ENCODE peak calls at places on chromosomes 11 and 22, in four cellular contexts. K is PC-9, S is thoracic aorta, G is SK-N-SH. L is an unnamed sample.

GRCh38 chr11:109027851-109028250 is 363.0 kb downstream of the DDX10 start:
- DNase-seq in K (no peak), S (no peak), G (no peak), L (no peak)

GRCh38 chr11:131609921-131610320 is 239.5 kb downstream of the NTM start:
- DNase-seq in G (no peak), K (no peak), S (no peak), L (no peak)

GRCh38 chr11:1863352-1864215 is 10.7 kb downstream of the LSP1 start:
- DNase-seq in S (peak; percentile 74), K (peak; percentile 81), G (peak; percentile 86), L (peak; percentile 79)

GRCh38 chr11:13214276-13214865 is 63.2 kb upstream of the BMAL1 start:
- DNase-seq in K (no peak), G (no peak), S (no peak), L (no peak)

GRCh38 chr11:115181480-115181879 is 322.7 kb downstream of the CADM1 start:
- DNase-seq in G (no peak), K (no peak), S (no peak), L (no peak)

GRCh38 chr11:1830500-1831223 is 4.1 kb upstream of the SYT8 start:
- DNase-seq in G (peak; percentile 40), S (no peak), K (peak; percentile 75), L (no peak)

GRCh38 chr11:3947084-3947483 is 91.6 kb downstream of the STIM1 start:
- DNase-seq in G (no peak), S (no peak), K (no peak), L (no peak)

GRCh38 chr11:122360875-122361274 is 244.9 kb upstream of the BLID start:
- DNase-seq in G (no peak), S (no peak), K (no peak), L (peak; percentile 36)

GRCh38 chr11:134364261-134364660 is 32.5 kb downstream of the GLB1L2 start:
- DNase-seq in K (no peak), G (no peak), S (no peak), L (no peak)

GRCh38 chr11:15654397-15654915 is 539.7 kb downstream of the INSC start:
- DNase-seq in G (no peak), S (no peak), K (peak; percentile 33), L (no peak)

GRCh38 chr11:19803506-19803998 is 90.9 kb downstream of the NAV2 start:
- DNase-seq in G (no peak), K (peak; percentile 50), S (no peak), L (peak; percentile 60)

GRCh38 chr11:67044496-67044895 is 12.2 kb upstream of the RHOD start:
- DNase-seq in G (no peak), K (no peak), S (no peak), L (no peak)

GRCh38 chr22:31915499-31916065 is 28.8 kb upstream of the YWHAH start:
- DNase-seq in G (no peak), S (no peak), K (no peak), L (no peak)

GRCh38 chr11:132874638-132875037 is 657.7 kb downstream of the OPCML start:
- DNase-seq in S (no peak), K (no peak), G (no peak), L (peak; percentile 38)

GRCh38 chr11:93089474-93090102 is 108.2 kb downstream of the SLC36A4 start:
- DNase-seq in K (no peak), S (no peak), G (no peak), L (peak; percentile 73)

GRCh38 chr22:48456449-48456848 is 1371.2 kb downstream of the BRD1 start:
- DNase-seq in G (no peak), K (no peak), S (no peak), L (no peak)

GRCh38 chr22:31290494-31291402 is 1.5 kb downstream of the PIK3IP1 start:
- DNase-seq in S (peak; percentile 86), G (peak; percentile 96), K (peak; percentile 93), L (peak; percentile 85)

GRCh38 chr22:24165673-24166072 is 15.6 kb upstream of the SUSD2 start:
- DNase-seq in G (no peak), S (no peak), K (peak; percentile 9), L (peak; percentile 32)

GRCh38 chr22:27682438-27682837 is 119.1 kb downstream of the MN1 start:
- DNase-seq in K (no peak), G (no peak), S (no peak), L (no peak)
- TF ChIP-seq CTCF in K (peak; percentile 46), G (peak; percentile 33), S (no peak), L (peak; percentile 45)

DNA sequence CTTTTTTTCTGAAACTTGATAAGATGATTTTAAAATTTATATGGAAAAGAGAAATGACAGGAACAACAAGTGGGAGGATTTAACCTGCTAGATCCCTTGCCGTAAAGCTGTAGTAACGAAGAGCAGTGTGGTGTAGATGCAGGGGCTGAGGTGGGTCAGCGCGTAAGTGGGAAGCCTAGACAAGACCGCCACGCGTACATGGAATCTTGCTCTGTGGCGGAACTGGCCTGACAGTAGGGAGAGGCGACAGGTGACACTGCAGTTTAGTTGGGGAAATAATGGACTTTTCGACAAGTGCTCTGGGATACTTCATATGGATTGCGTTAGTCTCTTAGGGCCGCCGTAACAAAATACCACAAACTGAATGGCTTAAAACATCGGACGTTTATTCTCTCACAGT is 28.8 kb downstream of the TNRC6B start:
- DNase-seq in K (no peak), S (no peak), G (no peak), L (no peak)
- H3K4me1 ChIP-seq in K (no peaks in the 10 kb centered on the region), S (peaks cover 57% of the 10 kb centered on the region), G (peaks cover 22% of the 10 kb centered on the region), L (no peaks in the 10 kb centered on the region)

GRCh38 chr22:47372596-47373385 is 610.3 kb downstream of the TBC1D22A start:
- DNase-seq in S (no peak), G (no peak), K (no peak), L (no peak)

GRCh38 chr22:47374273-47374771 is 611.9 kb downstream of the TBC1D22A start:
- DNase-seq in K (no peak), S (no peak), G (no peak), L (no peak)

GRCh38 chr22:47374901-47375575 is 612.6 kb downstream of the TBC1D22A start:
- DNase-seq in G (no peak), K (no peak), S (no peak), L (no peak)

GRCh38 chr22:47372111-47372581 is 609.7 kb downstream of the TBC1D22A start:
- DNase-seq in S (no peak), K (no peak), G (no peak), L (no peak)

GRCh38 chr22:47373648-47374272 is 611.3 kb downstream of the TBC1D22A start:
- DNase-seq in G (no peak), K (no peak), S (no peak), L (no peak)
- TF ChIP-seq CTCF in G (no peak), K (no peak), S (no peak), L (no peak)

DNA sequence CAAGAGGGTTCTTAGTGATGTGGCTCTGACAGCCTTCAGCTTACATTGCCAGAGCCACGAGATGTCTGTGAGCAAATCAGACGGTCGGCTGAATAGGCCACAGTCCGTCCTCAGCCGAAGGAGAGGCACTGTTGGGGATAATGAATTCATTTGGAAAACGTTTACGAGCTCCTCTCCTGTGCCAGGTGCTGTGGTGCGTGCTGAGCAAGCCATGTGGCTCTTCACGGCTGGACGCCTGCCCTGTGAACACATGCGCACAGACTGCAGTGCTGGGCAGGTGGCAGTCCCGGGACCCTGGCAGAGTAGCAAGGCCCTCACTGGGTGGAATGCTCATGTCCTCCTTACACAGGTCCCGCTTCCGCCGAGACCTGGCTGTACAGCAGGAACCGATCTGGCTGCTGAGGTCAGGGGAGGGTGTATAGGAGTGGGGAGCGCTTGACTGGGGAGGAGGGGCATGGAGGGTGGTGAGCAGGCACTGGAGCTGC is 6.8 kb downstream of the TBC1D22A start:
- DNase-seq in K (no peak), S (no peak), G (no peak), L (no peak)
- H3K4me1 ChIP-seq in K (peaks cover 11% of the 10 kb centered on the region), S (peaks cover 17% of the 10 kb centered on the region), G (no peaks in the 10 kb centered on the region), L (peaks cover 10% of the 10 kb centered on the region)

DNA sequence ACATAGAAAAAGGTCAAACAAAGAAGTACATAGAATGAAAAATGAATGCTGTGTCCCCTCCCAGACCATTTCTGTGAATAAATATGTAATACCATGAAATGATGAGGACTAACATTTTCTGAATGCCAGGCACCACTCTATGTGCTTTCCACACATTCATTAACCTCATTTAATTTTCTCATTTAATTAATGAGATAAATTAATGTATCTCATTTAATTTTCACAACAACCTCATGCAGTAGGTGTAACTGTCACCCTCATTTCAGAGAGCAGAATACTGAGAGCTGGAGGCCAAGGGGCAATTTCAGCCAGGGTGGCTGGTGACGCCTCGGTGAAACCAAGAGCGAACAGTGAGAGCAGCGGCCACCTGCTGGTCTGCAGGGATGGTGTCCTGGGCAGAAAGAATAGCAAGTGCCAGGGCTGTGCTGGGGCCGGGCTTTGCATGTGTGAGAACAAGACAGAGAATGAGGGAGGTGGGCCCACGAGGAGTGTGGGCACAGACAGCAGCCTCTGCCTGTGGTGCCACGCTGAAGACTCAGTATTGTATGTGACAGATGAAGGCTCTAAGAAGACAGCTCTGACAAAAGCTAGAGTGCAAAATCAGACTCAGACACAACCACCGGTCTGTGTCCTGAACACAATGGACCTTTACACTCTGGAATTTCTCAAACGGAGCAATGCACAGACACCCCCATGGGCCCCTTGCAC is 1.8 kb upstream of the SERPIND1 start:
- DNase-seq in K (no peak), G (no peak), S (no peak), L (no peak)
- TF ChIP-seq CTCF in K (no peak), G (no peak), S (no peak), L (peak; percentile 37)

GRCh38 chr11:9490376-9490775 is 29.6 kb downstream of the ZNF143 start:
- DNase-seq in G (no peak), S (no peak), K (no peak), L (no peak)
- H3K4me1 ChIP-seq in G (no peaks in the 10 kb centered on the region), S (peaks cover 7% of the 10 kb centered on the region), K (no peaks in the 10 kb centered on the region), L (peaks cover 9% of the 10 kb centered on the region)

GRCh38 chr11:129289350-129290040 is 86.2 kb upstream of the BARX2 start:
- DNase-seq in K (no peak), S (no peak), G (no peak), L (no peak)
- TF ChIP-seq CTCF in K (no peak), S (no peak), G (no peak), L (peak; percentile 20)